ENCODE peak calls at places on chromosomes 6 and 20, in seven cellular contexts. L is HCT116, X is GM23338, D is PC-3, Z is SK-N-SH, S is OCI-LY7, U is hepatocyte. R is an unnamed sample.

GRCh38 chr20:2865630-2866029 is 7.7 kb upstream of the PTPRA start:
- DNase-seq in S (peak; percentile 18), D (no peak), Z (no peak), X (peak; percentile 68), L (no peak), U (no peak), R (no peak)

GRCh38 chr20:47392015-47392720 is 35.7 kb upstream of the ZMYND8 start:
- DNase-seq in Z (peak; percentile 23), X (peak; percentile 16), S (peak; percentile 78), U (no peak), D (peak; percentile 99), L (peak; percentile 81), R (no peak)

GRCh38 chr6:139029470-139030210 is 1.1 kb downstream of the ABRACL start:
- DNase-seq in U (peak; percentile 70), S (peak; percentile 21), Z (no peak), D (peak; percentile 17), L (no peak), X (peak; percentile 73), R (peak; percentile 63)

GRCh38 chr6:35048631-35049083 is 92.5 kb downstream of the TCP11 start:
- DNase-seq in Z (peak; percentile 30), S (peak; percentile 10), D (no peak), X (peak; percentile 56), L (no peak), U (peak; percentile 50), R (peak; percentile 49)

GRCh38 chr6:118890997-118891790 is 2.8 kb upstream of the ASF1A start:
- DNase-seq in D (peak; percentile 52), S (peak; percentile 83), L (no peak), X (no peak), Z (no peak), U (no peak), R (no peak)

GRCh38 chr20:48631114-48632016 is 196.4 kb downstream of the PREX1 start:
- DNase-seq in U (no peak), S (no peak), Z (peak; percentile 65), X (no peak), D (no peak), L (no peak), R (no peak)

GRCh38 chr6:129617986-129618385 is 92.0 kb downstream of the ARHGAP18 start:
- DNase-seq in L (no peak), D (no peak), U (no peak), Z (no peak), X (no peak), S (no peak), R (no peak)

GRCh38 chr6:155187096-155187495 is 76.7 kb upstream of the CLDN20 start:
- DNase-seq in L (no peak), U (no peak), D (no peak), X (no peak), Z (no peak), S (no peak), R (no peak)

GRCh38 chr6:37814374-37814773 is 5.2 kb upstream of the ZFAND3 start:
- DNase-seq in D (no peak), L (no peak), Z (no peak), S (no peak), U (no peak), X (no peak), R (no peak)

GRCh38 chr6:52497652-52498408 is 77.7 kb downstream of the EFHC1 start:
- DNase-seq in Z (no peak), X (no peak), D (no peak), S (peak; percentile 95), U (no peak), L (no peak), R (no peak)

GRCh38 chr6:143283887-143284640 is 166.4 kb downstream of the ADAT2 start:
- DNase-seq in X (no peak), Z (peak; percentile 15), L (no peak), D (no peak), U (no peak), S (no peak), R (no peak)

GRCh38 chr20:57397693-57398108 is 6.5 kb downstream of the RBM38 start:
- DNase-seq in S (peak; percentile 61), U (no peak), L (no peak), D (no peak), X (no peak), Z (no peak), R (no peak)

GRCh38 chr20:45850926-45851325 is 6.3 kb downstream of the ACOT8 start:
- DNase-seq in U (no peak), X (no peak), D (no peak), S (no peak), L (no peak), Z (no peak), R (no peak)

GRCh38 chr6:79076160-79076559 is 1.9 kb downstream of the PHIP start:
- DNase-seq in U (no peak), S (peak; percentile 10), D (no peak), X (no peak), Z (peak; percentile 7), L (no peak), R (no peak)

GRCh38 chr6:105452924-105453756 is 50.3 kb upstream of the PREP start:
- DNase-seq in U (no peak), L (no peak), X (no peak), D (no peak), Z (no peak), S (peak; percentile 22), R (no peak)

GRCh38 chr6:50091641-50092040 is 41.9 kb upstream of the DEFB112 start:
- DNase-seq in L (no peak), U (no peak), X (no peak), D (peak; percentile 77), S (no peak), Z (no peak), R (no peak)

GRCh38 chr6:134909701-134910595 is 40.0 kb downstream of the ALDH8A1 start:
- DNase-seq in S (no peak), Z (no peak), L (no peak), D (no peak), X (no peak), U (no peak), R (no peak)

GRCh38 chr20:3980260-3981131 is 34.9 kb downstream of the RNF24 start:
- DNase-seq in X (peak; percentile 7), U (peak; percentile 11), D (peak; percentile 53), S (peak; percentile 19), Z (peak; percentile 19), L (no peak), R (no peak)

GRCh38 chr20:17680836-17681740 is 954 bp downstream of the RRBP1 start:
- DNase-seq in S (peak; percentile 81), U (peak; percentile 92), X (peak; percentile 82), D (peak; percentile 81), L (no peak), Z (peak; percentile 95), R (peak; percentile 91)
- H2AFZ ChIP-seq in S (no peak overlapping the region), U (no peak overlapping the region), X (no peak overlapping the region), D (peak overlapping the region; percentile 28), L (no peak overlapping the region), Z (no peak overlapping the region), R (peak overlapping the region; percentile 78)

GRCh38 chr20:53594068-53595017 is 704 bp upstream of the ZNF217 start:
- DNase-seq in X (peak; percentile 94), S (peak; percentile 96), L (peak; percentile 73), D (peak; percentile 98), U (peak; percentile 98), Z (peak; percentile 92), R (peak; percentile 97)
- TF ChIP-seq CTCF in X (peak; percentile 26), S (peak; percentile 59), L (no peak), D (no peak), U (peak; percentile 40), Z (peak; percentile 31), R (peak; percentile 62)

DNA sequence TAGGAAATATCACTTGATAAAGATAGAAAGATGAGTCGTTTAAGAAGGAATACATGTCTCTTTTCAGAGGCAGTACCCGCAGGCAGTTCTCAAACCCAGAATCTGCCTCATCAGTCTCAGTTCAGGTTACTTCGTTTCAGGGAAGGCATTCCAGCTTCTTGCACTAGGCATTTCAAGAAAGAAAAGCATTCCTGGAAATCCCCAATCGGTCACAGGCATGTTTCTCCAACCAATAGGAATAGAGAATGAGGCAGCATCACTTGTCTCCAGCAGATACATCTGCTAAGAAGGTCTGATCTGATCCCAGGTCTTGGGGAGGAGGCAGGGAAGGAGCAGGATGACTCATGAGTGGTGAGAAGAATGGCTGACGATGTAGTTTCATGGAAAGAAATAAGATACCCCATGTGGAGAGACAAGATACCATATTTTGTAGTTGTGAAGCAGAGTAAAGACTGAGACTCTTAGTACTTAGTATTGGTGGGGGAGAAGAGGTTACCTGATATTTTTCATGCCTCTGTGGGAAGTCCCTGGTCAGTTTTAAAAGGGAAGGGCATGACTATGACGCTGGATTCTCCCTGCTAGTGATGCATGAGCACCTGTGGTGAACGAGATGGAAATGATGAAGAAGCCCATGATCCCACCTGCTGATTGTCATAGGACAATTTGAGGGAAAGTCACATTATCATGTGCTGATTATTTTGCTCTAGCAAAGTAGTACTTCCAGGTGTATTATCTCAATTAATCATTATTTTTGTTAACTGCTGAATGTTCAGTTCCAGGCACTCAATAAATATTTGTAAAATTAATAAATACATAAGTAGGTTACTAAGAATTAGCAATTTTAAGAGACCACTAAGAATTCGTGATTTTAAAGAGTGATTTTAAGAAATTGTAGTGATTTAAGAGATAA is 20.3 kb upstream of the HLA-DRB1 start:
- DNase-seq in X (peak; percentile 98), D (peak; percentile 98), L (peak; percentile 94), S (peak; percentile 94), U (peak; percentile 95), Z (peak; percentile 15), R (peak; percentile 95)
- TF ChIP-seq EZH2phosphoT487 in X (no peak), D (no peak), L (no peak), S (no peak), U (no peak), Z (no peak), R (no peak)

GRCh38 chr6:12802440-12802839 is 85.9 kb downstream of the PHACTR1 start:
- DNase-seq in U (no peak), S (no peak), Z (no peak), X (no peak), L (no peak), D (no peak), R (no peak)
- H2AFZ ChIP-seq in U (no peak overlapping the region), S (no peak overlapping the region), Z (no peak overlapping the region), X (no peak overlapping the region), L (no peak overlapping the region), D (no peak overlapping the region), R (no peak overlapping the region)

R was measured in neural progenitor cell.